ENCODE peak calls at places on chromosomes 5 and 9, in ten cellular contexts. T is MM.1S, W is HCT116, A is mammary epithelial cell, V is K562, O is NT2/D1, M is neural progenitor cell, X is neuronal stem cell, Y is fibroblast of lung, F is IMR-90. Z is an unnamed sample.

GRCh38 chr9:6305954-6306563 is 22.1 kb upstream of the TPD52L3 start:
- DNase-seq in T (peak; percentile 61), W (peak; percentile 32), A (peak; percentile 46), V (no peak), O (peak; percentile 11), M (peak; percentile 36), X (peak; percentile 8), Y (peak; percentile 29), F (peak; percentile 50), Z (peak; percentile 82)

GRCh38 chr5:99059685-99060084 is 130.9 kb upstream of the CHD1 start:
- DNase-seq in T (peak; percentile 24), W (no peak), A (no peak), V (no peak), O (no peak), M (no peak), X (no peak), Y (no peak), F (no peak), Z (no peak)

GRCh38 chr5:117454716-117455212 is 880.1 kb upstream of the SEMA6A start:
- DNase-seq in T (peak; percentile 83), W (peak; percentile 62), A (peak; percentile 43), V (peak; percentile 46), O (no peak), M (peak; percentile 26), X (peak; percentile 9), Y (no peak), F (peak; percentile 6), Z (peak; percentile 22)

GRCh38 chr9:84773023-84773422 is 103.5 kb downstream of the NTRK2 start:
- DNase-seq in T (no peak), W (no peak), A (peak; percentile 78), V (no peak), O (no peak), M (no peak), X (no peak), Y (peak; percentile 84), F (peak; percentile 41), Z (no peak)

GRCh38 chr9:127527560-127528268 is 76.4 kb downstream of the LRSAM1 start:
- DNase-seq in T (no peak), W (no peak), A (no peak), V (no peak), O (no peak), M (no peak), X (no peak), Y (no peak), F (no peak), Z (no peak)

GRCh38 chr5:113190347-113190746 is 213.7 kb downstream of the DCP2 start:
- DNase-seq in T (no peak), W (no peak), A (no peak), V (no peak), O (no peak), M (peak; percentile 34), X (no peak), Y (peak; percentile 44), F (peak; percentile 40), Z (no peak)

GRCh38 chr5:440413-441180 is 2.4 kb upstream of the EXOC3 start:
- DNase-seq in T (no peak), W (no peak), A (no peak), V (no peak), O (no peak), M (no peak), X (no peak), Y (no peak), F (no peak), Z (no peak)

GRCh38 chr9:30718483-30718882 is 1666.0 kb upstream of the ACO1 start:
- DNase-seq in T (no peak), W (no peak), A (no peak), V (no peak), O (no peak), M (no peak), X (no peak), Y (peak; percentile 17), F (no peak), Z (no peak)

GRCh38 chr5:160651682-160652645 is 200.0 kb downstream of the ATP10B start:
- DNase-seq in T (no peak), W (no peak), A (no peak), V (no peak), O (no peak), M (no peak), X (no peak), Y (no peak), F (no peak), Z (no peak)

GRCh38 chr5:114858964-114859363 is 310.7 kb downstream of the TRIM36 start:
- DNase-seq in T (no peak), W (no peak), A (no peak), V (no peak), O (no peak), M (no peak), X (no peak), Y (no peak), F (no peak), Z (no peak)

GRCh38 chr5:17024686-17025180 is 88.6 kb upstream of the MYO10 start:
- DNase-seq in T (peak; percentile 39), W (no peak), A (peak; percentile 49), V (no peak), O (peak; percentile 11), M (no peak), X (no peak), Y (peak; percentile 53), F (peak; percentile 85), Z (peak; percentile 66)

GRCh38 chr9:71602652-71603051 is 165.7 kb downstream of the CEMIP2 start:
- DNase-seq in T (peak; percentile 39), W (no peak), A (no peak), V (no peak), O (no peak), M (no peak), X (no peak), Y (no peak), F (no peak), Z (no peak)

GRCh38 chr5:141223112-141223783 is at the start of gene PCDHB14:
- DNase-seq in T (peak; percentile 75), W (peak; percentile 38), A (peak; percentile 65), V (peak; percentile 8), O (peak; percentile 27), M (peak; percentile 85), X (peak; percentile 43), Y (peak; percentile 13), F (peak; percentile 20), Z (peak; percentile 78)

GRCh38 chr5:138439537-138440225 is 824 bp downstream of the REEP2 start:
- DNase-seq in T (no peak), W (no peak), A (no peak), V (peak; percentile 37), O (no peak), M (peak; percentile 50), X (no peak), Y (no peak), F (peak; percentile 3), Z (peak; percentile 7)

DNA sequence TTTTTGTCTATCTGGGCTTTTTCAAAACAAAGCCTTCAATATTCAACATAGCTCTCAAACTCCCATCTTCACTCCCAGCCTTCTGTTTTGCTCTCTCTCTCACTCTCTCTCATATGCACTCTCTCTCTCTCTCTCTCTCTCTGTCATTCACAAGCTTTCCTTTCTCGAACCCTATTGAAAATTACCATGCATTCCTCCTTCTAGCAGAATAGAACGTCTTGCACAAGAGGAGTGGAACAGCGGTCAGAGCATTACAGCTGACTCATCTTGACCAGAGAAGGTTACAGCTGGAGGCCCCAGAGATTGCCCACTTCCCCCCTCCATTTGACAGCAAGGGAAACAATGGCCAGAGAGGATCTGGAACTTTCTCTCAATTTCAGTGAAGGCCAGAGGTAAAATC is 51.0 kb upstream of the LIFR start:
- DNase-seq in T (no peak), W (no peak), A (peak; percentile 42), V (no peak), O (no peak), M (no peak), X (no peak), Y (peak; percentile 97), F (peak; percentile 97), Z (peak; percentile 91)
- H3K4me1 ChIP-seq in T (no peaks in the 10 kb centered on the region), W (no peaks in the 10 kb centered on the region), A (peaks cover 5% of the 10 kb centered on the region), V (peaks cover 20% of the 10 kb centered on the region), O (no peaks in the 10 kb centered on the region), M (no peaks in the 10 kb centered on the region), X (peaks cover 6% of the 10 kb centered on the region), Y (peaks cover 4% of the 10 kb centered on the region), F (peaks cover 12% of the 10 kb centered on the region), Z (peaks cover 15% of the 10 kb centered on the region)

DNA sequence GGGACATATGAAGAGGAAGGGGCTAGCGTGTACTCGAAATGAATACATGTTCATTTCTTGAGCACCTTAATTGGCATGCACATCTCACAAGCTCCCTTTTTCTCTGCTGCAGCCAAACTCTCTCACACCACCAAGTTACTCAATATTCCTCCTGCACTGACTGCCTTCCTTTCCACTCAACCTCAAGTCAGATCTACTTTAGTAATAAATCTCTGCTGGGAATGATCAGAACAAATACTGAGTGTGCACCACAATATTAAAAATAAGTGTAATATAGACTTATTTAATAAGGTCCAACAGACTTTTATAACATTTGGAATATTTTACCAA is 995.8 kb upstream of the WWC1 start:
- DNase-seq in T (no peak), W (no peak), A (peak; percentile 33), V (no peak), O (no peak), M (no peak), X (no peak), Y (peak; percentile 34), F (no peak), Z (peak; percentile 40)
- H3K4me3 ChIP-seq in T (no peak overlapping the region), W (no peak overlapping the region), A (no peak overlapping the region), V (no peak overlapping the region), O (no peak overlapping the region), M (no peak overlapping the region), X (no peak overlapping the region), Y (no peak overlapping the region), F (no peak overlapping the region), Z (peak overlapping the region; percentile 46)

GRCh38 chr9:36099718-36100117 is 36.8 kb upstream of the GLIPR2 start:
- DNase-seq in T (no peak), W (no peak), A (no peak), V (no peak), O (no peak), M (no peak), X (no peak), Y (no peak), F (no peak), Z (no peak)

GRCh38 chr9:36102742-36103495 is 33.6 kb upstream of the GLIPR2 start:
- DNase-seq in T (peak; percentile 88), W (peak; percentile 57), A (peak; percentile 66), V (peak; percentile 56), O (peak; percentile 76), M (peak; percentile 89), X (peak; percentile 56), Y (peak; percentile 84), F (peak; percentile 71), Z (peak; percentile 69)

GRCh38 chr9:36101916-36102741 is 34.4 kb upstream of the GLIPR2 start:
- DNase-seq in T (no peak), W (peak; percentile 66), A (peak; percentile 97), V (no peak), O (peak; percentile 50), M (no peak), X (no peak), Y (peak; percentile 100), F (peak; percentile 100), Z (peak; percentile 90)

DNA sequence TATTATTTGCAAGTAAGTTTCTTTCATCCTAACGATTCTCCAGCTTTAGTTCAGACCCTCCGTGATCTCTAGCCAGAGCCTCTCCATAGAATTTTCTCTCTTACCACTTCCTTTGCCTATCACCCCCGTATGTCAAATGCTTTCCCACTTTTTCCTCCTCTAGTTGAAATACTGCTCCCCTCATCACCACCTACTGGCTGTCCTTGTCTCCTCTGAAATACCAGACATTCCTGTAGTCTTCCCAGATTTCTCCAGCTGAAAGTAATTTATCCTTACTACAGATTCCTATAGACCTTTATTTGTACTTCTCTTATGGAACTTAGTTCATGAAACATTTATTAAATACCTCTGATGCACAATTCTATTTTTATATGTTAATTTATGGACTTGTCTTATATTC is 36.0 kb upstream of the GLIPR2 start:
- DNase-seq in T (no peak), W (no peak), A (no peak), V (no peak), O (peak; percentile 44), M (peak; percentile 49), X (peak; percentile 12), Y (peak; percentile 83), F (peak; percentile 52), Z (peak; percentile 52)
- H3K9ac ChIP-seq in T (no peak overlapping the region), W (no peak overlapping the region), A (no peak overlapping the region), V (no peak overlapping the region), O (no peak overlapping the region), M (no peak overlapping the region), X (no peak overlapping the region), Y (no peak overlapping the region), F (peak overlapping the region; percentile 62), Z (peak overlapping the region; percentile 40)

GRCh38 chr5:73644385-73644963 is 18.5 kb downstream of the ARHGEF28 start:
- DNase-seq in T (no peak), W (no peak), A (no peak), V (no peak), O (no peak), M (no peak), X (no peak), Y (no peak), F (no peak), Z (no peak)
- H3K4me1 ChIP-seq in T (no peaks in the 10 kb centered on the region), W (no peaks in the 10 kb centered on the region), A (peaks cover 65% of the 10 kb centered on the region), V (no peaks in the 10 kb centered on the region), O (no peaks in the 10 kb centered on the region), M (peaks cover 26% of the 10 kb centered on the region), X (no peaks in the 10 kb centered on the region), Y (no peaks in the 10 kb centered on the region), F (peaks cover 10% of the 10 kb centered on the region), Z (peaks cover 15% of the 10 kb centered on the region)